ENCODE peak calls at places on chromosomes 12 and 14, in ten cellular contexts. F is foreskin fibroblast, K is AG09319, R is Calu3, Y is lung, O is lower lobe of right lung, V is AG04450, G is fibroblast of pulmonary artery, T is LNCaP clone FGC, Q is nephron progenitor cell. N is an unnamed sample.

GRCh38 chr12:32240833-32241232 is 134.2 kb downstream of the BICD1 start:
- DNase-seq in F (peak; percentile 80), K (no peak), R (no peak), Y (no peak), O (no peak), V (no peak), G (peak; percentile 16), T (no peak), Q (no peak), N (no peak)

GRCh38 chr12:61291647-61292046 is 968.6 kb upstream of the USP15 start:
- DNase-seq in F (peak; percentile 6), K (no peak), R (no peak), Y (no peak), O (no peak), V (no peak), G (no peak), T (no peak), Q (no peak), N (no peak)

GRCh38 chr14:79465651-79466050 is 745.7 kb downstream of the DIO2 start:
- DNase-seq in F (no peak), K (no peak), R (no peak), Y (no peak), O (no peak), V (no peak), G (no peak), T (no peak), Q (no peak), N (no peak)

GRCh38 chr12:123401753-123402683 is 18.1 kb downstream of the KMT5A start:
- DNase-seq in F (no peak), K (no peak), R (no peak), Y (no peak), O (no peak), V (no peak), G (no peak), T (no peak), Q (no peak), N (no peak)

GRCh38 chr14:104438166-104438887 is 141.2 kb upstream of the C14orf180 start:
- DNase-seq in F (no peak), K (no peak), R (no peak), Y (peak; percentile 25), O (peak; percentile 37), V (no peak), G (no peak), T (no peak), Q (no peak), N (no peak)

GRCh38 chr14:96264200-96264553 is 8.2 kb downstream of the BDKRB1 start:
- DNase-seq in F (no peak), K (no peak), R (no peak), Y (no peak), O (no peak), V (no peak), G (no peak), T (no peak), Q (no peak), N (no peak)

GRCh38 chr14:95675486-95675885 is 10.7 kb upstream of the TCL1B start:
- DNase-seq in F (no peak), K (no peak), R (no peak), Y (no peak), O (no peak), V (no peak), G (no peak), T (no peak), Q (no peak), N (no peak)

GRCh38 chr14:99768381-99768780 is 24.8 kb upstream of the EML1 start:
- DNase-seq in F (no peak), K (no peak), R (no peak), Y (no peak), O (no peak), V (no peak), G (peak; percentile 31), T (no peak), Q (no peak), N (no peak)

GRCh38 chr12:130787445-130788410 is 51.3 kb downstream of the STX2 start:
- DNase-seq in F (peak; percentile 49), K (no peak), R (no peak), Y (no peak), O (no peak), V (no peak), G (peak; percentile 53), T (no peak), Q (peak; percentile 31), N (no peak)

GRCh38 chr12:105970885-105971284 is 167.9 kb downstream of the NUAK1 start:
- DNase-seq in F (no peak), K (no peak), R (no peak), Y (no peak), O (no peak), V (no peak), G (no peak), T (no peak), Q (no peak), N (no peak)

GRCh38 chr12:12265571-12266388 is 1.1 kb downstream of the LRP6 start:
- DNase-seq in F (peak; percentile 55), K (no peak), R (no peak), Y (no peak), O (no peak), V (no peak), G (peak; percentile 56), T (no peak), Q (no peak), N (peak; percentile 34)

GRCh38 chr12:33180921-33181320 is 258.7 kb downstream of the SYT10 start:
- DNase-seq in F (no peak), K (no peak), R (peak; percentile 29), Y (no peak), O (no peak), V (no peak), G (no peak), T (no peak), Q (no peak), N (no peak)

GRCh38 chr12:29709056-29709455 is 74.7 kb downstream of the TMTC1 start:
- DNase-seq in F (no peak), K (no peak), R (no peak), Y (no peak), O (no peak), V (no peak), G (no peak), T (no peak), Q (no peak), N (no peak)

DNA sequence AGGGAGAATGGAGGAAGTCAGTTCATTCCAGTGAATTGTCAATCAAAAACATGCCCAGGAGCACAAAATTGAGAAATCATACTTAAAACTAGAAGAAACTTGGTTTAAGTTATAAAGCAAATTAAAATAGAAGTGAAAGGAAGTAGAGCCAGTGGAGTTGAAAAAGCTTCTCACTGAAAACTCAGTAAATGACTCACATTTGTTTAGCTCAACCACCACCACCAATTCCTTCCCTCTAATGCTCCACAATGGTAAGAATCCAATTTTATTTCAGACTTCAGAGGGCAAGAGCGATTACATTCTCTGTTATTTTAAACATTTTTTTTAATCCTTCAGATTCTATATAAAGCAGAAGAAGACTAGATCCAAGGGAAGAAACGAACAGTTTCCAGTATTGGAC is 19.4 kb downstream of the UTP20 start:
- DNase-seq in F (no peak), K (no peak), R (no peak), Y (no peak), O (no peak), V (no peak), G (no peak), T (no peak), Q (no peak), N (no peak)
- TF ChIP-seq CTCF in F (no peak), K (no peak), R (no peak), Y (no peak), O (no peak), V (no peak), G (no peak), T (no peak), Q (no peak), N (no peak)

GRCh38 chr12:93563807-93564538 is 8.5 kb upstream of the SOCS2 start:
- DNase-seq in F (peak; percentile 60), K (no peak), R (peak; percentile 66), Y (peak; percentile 58), O (no peak), V (no peak), G (peak; percentile 47), T (no peak), Q (no peak), N (peak; percentile 50)
- TF ChIP-seq CTCF in F (peak; percentile 52), K (peak; percentile 45), R (no peak), Y (no peak), O (no peak), V (peak; percentile 55), G (peak; percentile 39), T (peak; percentile 36), Q (no peak), N (peak; percentile 64)

DNA sequence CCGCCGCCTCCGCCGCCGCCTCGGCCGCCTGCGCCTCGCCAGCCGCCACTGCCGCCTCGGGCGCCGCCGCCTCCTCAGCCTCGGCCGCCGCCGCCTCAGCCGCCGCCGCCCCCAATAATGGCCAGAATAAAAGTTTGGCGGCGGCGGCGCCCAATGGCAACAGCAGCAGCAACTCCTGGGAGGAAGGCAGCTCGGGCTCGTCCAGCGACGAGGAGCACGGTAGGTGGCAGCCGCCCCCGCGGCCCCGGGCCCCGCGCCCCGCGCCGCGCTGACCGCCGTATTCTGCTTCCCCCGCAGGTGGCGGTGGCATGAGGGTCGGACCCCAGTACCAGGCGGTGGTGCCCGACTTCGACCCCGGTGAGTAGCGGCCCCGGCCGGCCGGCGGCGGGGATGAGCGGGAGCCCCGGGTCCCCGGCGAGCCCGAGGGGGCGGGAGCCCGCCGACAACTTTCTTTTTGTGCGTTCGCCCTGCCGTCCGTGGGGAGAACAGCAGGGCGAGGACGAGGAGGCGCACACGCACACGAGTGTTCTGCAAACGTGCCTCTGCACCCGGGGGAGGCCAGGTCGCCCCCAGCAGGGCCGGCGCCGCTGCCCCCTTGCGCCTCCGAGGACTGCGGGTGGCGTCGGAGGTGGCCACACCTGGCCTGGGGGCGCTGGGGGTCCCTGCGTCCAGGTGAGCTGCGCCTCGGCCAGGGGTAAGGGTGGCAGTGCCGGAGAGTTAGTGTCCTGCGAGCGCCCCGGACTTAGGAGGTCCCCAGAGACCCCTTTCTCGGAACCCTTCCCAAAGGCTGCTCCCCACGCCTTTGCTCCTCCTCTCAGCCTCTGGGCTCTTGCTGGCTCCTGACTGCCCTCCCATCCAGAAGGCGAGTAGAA is 756 bp downstream of the RCOR1 start:
- DNase-seq in F (peak; percentile 72), K (no peak), R (peak; percentile 49), Y (peak; percentile 43), O (peak; percentile 72), V (no peak), G (peak; percentile 39), T (no peak), Q (peak; percentile 67), N (peak; percentile 68)
- TF ChIP-seq CTCF in F (peak; percentile 19), K (peak; percentile 21), R (peak; percentile 20), Y (no peak), O (peak; percentile 55), V (peak; percentile 34), G (peak; percentile 6), T (peak; percentile 14), Q (peak; percentile 30), N (peak; percentile 16)

GRCh38 chr14:54902521-54903420 is at the start of gene GCH1:
- DNase-seq in F (peak; percentile 67), K (no peak), R (peak; percentile 84), Y (peak; percentile 72), O (peak; percentile 83), V (no peak), G (peak; percentile 54), T (peak; percentile 46), Q (peak; percentile 87), N (peak; percentile 87)
- TF ChIP-seq CTCF in F (peak; percentile 14), K (peak; percentile 23), R (peak; percentile 66), Y (peak; percentile 13), O (peak; percentile 47), V (peak; percentile 34), G (peak; percentile 26), T (peak; percentile 64), Q (peak; percentile 58), N (peak; percentile 41)

GRCh38 chr12:57006809-57007475 is 596 bp upstream of the ZBTB39 start:
- DNase-seq in F (no peak), K (no peak), R (no peak), Y (no peak), O (no peak), V (no peak), G (no peak), T (no peak), Q (no peak), N (no peak)
- TF ChIP-seq CTCF in F (no peak), K (no peak), R (peak; percentile 2), Y (no peak), O (no peak), V (no peak), G (no peak), T (no peak), Q (no peak), N (no peak)